ENCODE peak calls at places on chromosomes 12 and 14, in six cellular contexts. O, A, R, P, T and Z are unnamed samples.

GRCh38 chr14:61644834-61645233 is 50.5 kb upstream of the HIF1A start:
- DNase-seq in A (no peak), R (no peak), O (no peak), P (no peak), T (peak), Z (no peak)

GRCh38 chr12:89083491-89083890 is 268.8 kb downstream of the DUSP6 start:
- DNase-seq in R (no peak), T (no peak), A (no peak), P (peak), O (no peak), Z (no peak)

GRCh38 chr12:83784298-83784890 is 1097.7 kb downstream of the TMTC2 start:
- DNase-seq in R (no peak), O (no peak), A (no peak), P (no peak), T (no peak), Z (no peak)

GRCh38 chr12:59085680-59086079 is 165.4 kb upstream of the LRIG3 start:
- DNase-seq in O (no peak), A (no peak), P (no peak), T (no peak), R (no peak), Z (no peak)

GRCh38 chr12:11486623-11487444 is 91.5 kb upstream of the PRB2 start:
- DNase-seq in R (peak), T (peak), O (peak), P (peak), A (peak), Z (peak)

GRCh38 chr14:103775506-103775905 is 59.9 kb downstream of the ZFYVE21 start:
- DNase-seq in T (no peak), A (no peak), O (no peak), P (no peak), R (no peak), Z (no peak)

GRCh38 chr14:77225254-77225653 is 43.7 kb downstream of the TMEM63C start:
- DNase-seq in T (no peak), O (no peak), R (no peak), A (no peak), P (no peak), Z (no peak)

GRCh38 chr14:50311337-50311973 is 574 bp downstream of the L2HGDH start:
- DNase-seq in R (no peak), P (no peak), A (no peak), O (no peak), T (no peak), Z (no peak)

GRCh38 chr12:100403446-100403845 is 46.6 kb downstream of the SLC17A8 start:
- DNase-seq in O (peak), P (no peak), A (no peak), T (no peak), R (no peak), Z (no peak)

GRCh38 chr12:6774557-6775062 is 2.3 kb downstream of the LAG3 start:
- DNase-seq in A (no peak), R (no peak), P (no peak), O (no peak), T (no peak), Z (peak)

GRCh38 chr12:112112423-112113132 is 4.0 kb upstream of the NAA25 start:
- DNase-seq in P (no peak), R (no peak), A (no peak), O (peak), T (no peak), Z (no peak)

GRCh38 chr12:44000309-44000952 is 164.6 kb downstream of the TMEM117 start:
- DNase-seq in A (peak), T (peak), P (peak), R (peak), O (peak), Z (peak)

GRCh38 chr12:69949324-69949723 is 124.3 kb downstream of the MYRFL start:
- DNase-seq in R (no peak), A (no peak), P (no peak), T (no peak), O (no peak), Z (no peak)

GRCh38 chr12:111578276-111578970 is 20.7 kb downstream of the ATXN2 start:
- DNase-seq in R (no peak), A (no peak), O (peak), P (no peak), T (no peak), Z (no peak)

GRCh38 chr12:111643428-111643826 is 42.3 kb downstream of the BRAP start:
- DNase-seq in P (no peak), R (no peak), T (no peak), O (no peak), A (no peak), Z (no peak)